ENCODE peak calls at places on chromosomes 5 and 9, in eight cellular contexts. H, L, D, J, G, M, S and C are unnamed samples.
A peak's percentile ranks its signal among the peaks of the same experiment; 100 is the strongest.

GRCh38 chr9:88722753-88723152 is 187.8 kb downstream of the NXNL2 start:
- DNase-seq in H (no peak), S (peak; percentile 2), G (no peak), L (no peak), J (no peak), M (no peak), D (no peak), C (no peak)

GRCh38 chr9:121593066-121593465 is 58.4 kb upstream of the DAB2IP start:
- DNase-seq in D (no peak), G (no peak), M (no peak), S (no peak), H (no peak), L (no peak), J (no peak), C (no peak)

GRCh38 chr5:139453683-139454567 is 8.6 kb downstream of the ECSCR start:
- DNase-seq in H (no peak), D (peak; percentile 41), L (peak; percentile 35), J (no peak), G (no peak), S (no peak), M (no peak), C (no peak)

GRCh38 chr9:86713456-86713855 is 233.8 kb downstream of the GAS1 start:
- DNase-seq in M (peak; percentile 90), G (no peak), D (no peak), L (no peak), H (no peak), J (no peak), S (no peak), C (no peak)

GRCh38 chr9:134929560-134930158 is 11.9 kb upstream of the FCN1 start:
- DNase-seq in M (no peak), H (no peak), D (no peak), S (no peak), J (no peak), L (peak; percentile 72), G (no peak), C (no peak)

GRCh38 chr9:72945391-72945790 is 7.5 kb downstream of the ALDH1A1 start:
- DNase-seq in G (no peak), S (no peak), M (no peak), J (no peak), H (no peak), D (no peak), L (no peak), C (no peak)

GRCh38 chr5:151155777-151156731 is 1.5 kb downstream of the ANXA6 start:
- DNase-seq in L (no peak), D (no peak), G (peak; percentile 45), S (no peak), H (no peak), M (peak; percentile 72), J (no peak), C (no peak)

GRCh38 chr5:133304707-133305216 is 252.9 kb downstream of the HSPA4 start:
- DNase-seq in J (no peak), L (no peak), M (no peak), S (no peak), G (no peak), H (no peak), D (no peak), C (no peak)

GRCh38 chr9:124514125-124514524 is 6.9 kb upstream of the NR5A1 start:
- DNase-seq in L (peak; percentile 49), J (no peak), M (no peak), S (no peak), D (no peak), G (no peak), H (no peak), C (no peak)

GRCh38 chr9:128459011-128459410 is 3.2 kb downstream of the ODF2 start:
- DNase-seq in J (no peak), G (no peak), L (no peak), S (no peak), D (no peak), H (no peak), M (no peak), C (no peak)

GRCh38 chr5:17428176-17428800 is 69.7 kb upstream of the TAF11L2 start:
- DNase-seq in H (no peak), D (no peak), S (no peak), G (no peak), M (no peak), L (no peak), J (no peak), C (no peak)

GRCh38 chr9:92986175-92987110 is 39.1 kb downstream of the FGD3 start:
- DNase-seq in J (peak; percentile 40), L (no peak), M (no peak), D (peak; percentile 65), G (no peak), S (no peak), H (peak; percentile 52), C (peak; percentile 4)

GRCh38 chr9:109072810-109073435 is 46.8 kb downstream of the TMEM245 start:
- DNase-seq in J (no peak), S (no peak), G (no peak), D (no peak), M (no peak), H (no peak), L (no peak), C (no peak)

GRCh38 chr5:175895701-175896102 is 24.3 kb downstream of the CPLX2 start:
- DNase-seq in G (no peak), D (peak; percentile 39), M (no peak), S (no peak), L (no peak), H (no peak), J (peak; percentile 21), C (peak; percentile 54)

GRCh38 chr9:13113201-13113600 is 166.3 kb downstream of the MPDZ start:
- DNase-seq in J (no peak), M (peak; percentile 71), H (no peak), S (no peak), G (no peak), L (no peak), D (no peak), C (no peak)

GRCh38 chr9:130835441-130836298 is 616 bp downstream of the ABL1 start:
- DNase-seq in S (peak; percentile 30), D (peak; percentile 24), L (no peak), J (peak; percentile 40), M (peak; percentile 73), H (peak; percentile 11), G (peak; percentile 50), C (peak; percentile 77)

GRCh38 chr5:7405277-7405676 is 9.3 kb downstream of the ADCY2 start:
- DNase-seq in M (no peak), L (no peak), J (no peak), H (no peak), D (no peak), G (no peak), S (no peak), C (no peak)